ENCODE peak calls at places on chromosome 12, in seven cellular contexts. Q is fibroblast of lung; M is Peyer's patch; U is AG04450; R is spleen; G is naive thymus-derived CD4-positive, alpha-beta T cell; Z is AG04449. L is an unnamed sample.

GRCh38 chr12:128056299-128056885 is 210.6 kb upstream of the TMEM132C start:
- DNase-seq in G (no peak), R (no peak), U (no peak), Q (no peak), Z (no peak), M (no peak), L (no peak)

GRCh38 chr12:3225154-3225795 is 148.1 kb downstream of the TSPAN9 start:
- DNase-seq in U (no peak), Q (peak), M (no peak), G (no peak), Z (no peak), R (no peak), L (no peak)

GRCh38 chr12:105382771-105383632 is 52.5 kb downstream of the C12orf75 start:
- DNase-seq in Z (peak), R (no peak), G (peak), M (no peak), Q (peak), U (peak), L (no peak)

GRCh38 chr12:54404061-54405004 is 14.7 kb downstream of the ITGA5 start:
- DNase-seq in G (peak), Z (no peak), U (no peak), Q (peak), R (no peak), M (no peak), L (no peak)

GRCh38 chr12:58847876-58848600 is 72.3 kb downstream of the LRIG3 start:
- DNase-seq in R (no peak), Q (peak), M (no peak), Z (no peak), G (no peak), U (no peak), L (no peak)

GRCh38 chr12:113601656-113602263 is 130.1 kb upstream of the LHX5 start:
- DNase-seq in G (no peak), R (no peak), Z (no peak), Q (no peak), M (no peak), U (no peak), L (no peak)

GRCh38 chr12:66763453-66763852 is 84.6 kb upstream of the GRIP1 start:
- DNase-seq in Z (no peak), M (no peak), Q (no peak), U (no peak), G (no peak), R (no peak), L (no peak)

GRCh38 chr12:65232490-65233077 is 45.9 kb upstream of the MSRB3 start:
- DNase-seq in R (no peak), M (no peak), Q (peak), U (no peak), G (peak), Z (no peak), L (no peak)

GRCh38 chr12:2256915-2257314 is 204.1 kb downstream of the CACNA1C start:
- DNase-seq in Z (no peak), M (no peak), U (no peak), R (no peak), G (no peak), Q (peak), L (no peak)

GRCh38 chr12:53530920-53531319 is 23.6 kb upstream of the NPFF start:
- DNase-seq in R (no peak), M (no peak), Z (no peak), Q (peak), G (no peak), U (no peak), L (no peak)

GRCh38 chr12:71744522-71745300 is 10.0 kb upstream of the RAB21 start:
- DNase-seq in M (no peak), Z (no peak), G (no peak), Q (no peak), R (no peak), U (no peak), L (no peak)

GRCh38 chr12:59698599-59698998 is 102.8 kb downstream of the SLC16A7 start:
- DNase-seq in M (no peak), Q (peak), U (peak), R (no peak), Z (peak), G (no peak), L (no peak)

GRCh38 chr12:96520767-96521166 is 31.4 kb downstream of the CFAP54 start:
- DNase-seq in R (no peak), G (no peak), U (no peak), Q (peak), Z (no peak), M (no peak), L (no peak)

GRCh38 chr12:21940549-21940948 is 677 bp downstream of the ABCC9 start:
- DNase-seq in Z (no peak), M (no peak), U (no peak), G (no peak), R (no peak), Q (no peak), L (no peak)

GRCh38 chr12:120225200-120225558 is 24.3 kb upstream of the RPLP0 start:
- DNase-seq in G (no peak), M (peak), U (no peak), Z (no peak), R (no peak), Q (no peak), L (no peak)
- H3K4me3 ChIP-seq in G (no peak), M (peak), U (no peak), Z (no peak), R (no peak), Q (no peak), L (peak)

DNA sequence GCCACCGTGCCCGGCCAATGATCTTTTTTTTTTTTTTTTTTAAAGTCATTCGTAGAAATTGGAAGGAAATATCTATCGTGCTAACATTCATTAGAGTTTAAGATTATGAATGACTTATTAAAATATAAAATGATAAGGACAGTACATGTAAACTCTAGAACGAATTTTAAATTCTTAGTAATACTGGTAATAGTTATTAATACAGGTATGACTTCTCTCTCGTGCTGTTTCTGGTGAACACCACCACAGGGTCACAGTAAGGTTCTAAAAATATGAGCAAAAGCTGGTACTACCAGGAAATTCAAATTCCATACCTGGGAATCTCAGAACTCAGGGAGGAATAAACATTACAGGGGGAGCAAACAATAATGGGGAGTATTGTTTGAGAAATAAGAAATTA is 26.2 kb downstream of the WNK1 start:
- DNase-seq in Q (no peak), R (no peak), Z (no peak), U (no peak), G (no peak), M (no peak), L (no peak)
- H3K4me3 ChIP-seq in Q (peak), R (no peak), Z (no peak), U (no peak), G (peak), M (no peak), L (peak)

GRCh38 chr12:20390846-20391245 is 22.5 kb downstream of the PDE3A start:
- DNase-seq in Q (no peak), U (no peak), R (no peak), M (no peak), G (no peak), Z (no peak), L (no peak)
- H3K4me3 ChIP-seq in Q (no peak), U (no peak), R (no peak), M (no peak), G (no peak), Z (no peak), L (peak)

GRCh38 chr12:46659032-46659703 is 166.6 kb downstream of the SLC38A4 start:
- DNase-seq in Z (no peak), R (no peak), Q (peak), U (no peak), G (no peak), M (no peak), L (no peak)
- H3K4me3 ChIP-seq in Z (no peak), R (no peak), Q (no peak), U (peak), G (no peak), M (no peak), L (peak)

DNA sequence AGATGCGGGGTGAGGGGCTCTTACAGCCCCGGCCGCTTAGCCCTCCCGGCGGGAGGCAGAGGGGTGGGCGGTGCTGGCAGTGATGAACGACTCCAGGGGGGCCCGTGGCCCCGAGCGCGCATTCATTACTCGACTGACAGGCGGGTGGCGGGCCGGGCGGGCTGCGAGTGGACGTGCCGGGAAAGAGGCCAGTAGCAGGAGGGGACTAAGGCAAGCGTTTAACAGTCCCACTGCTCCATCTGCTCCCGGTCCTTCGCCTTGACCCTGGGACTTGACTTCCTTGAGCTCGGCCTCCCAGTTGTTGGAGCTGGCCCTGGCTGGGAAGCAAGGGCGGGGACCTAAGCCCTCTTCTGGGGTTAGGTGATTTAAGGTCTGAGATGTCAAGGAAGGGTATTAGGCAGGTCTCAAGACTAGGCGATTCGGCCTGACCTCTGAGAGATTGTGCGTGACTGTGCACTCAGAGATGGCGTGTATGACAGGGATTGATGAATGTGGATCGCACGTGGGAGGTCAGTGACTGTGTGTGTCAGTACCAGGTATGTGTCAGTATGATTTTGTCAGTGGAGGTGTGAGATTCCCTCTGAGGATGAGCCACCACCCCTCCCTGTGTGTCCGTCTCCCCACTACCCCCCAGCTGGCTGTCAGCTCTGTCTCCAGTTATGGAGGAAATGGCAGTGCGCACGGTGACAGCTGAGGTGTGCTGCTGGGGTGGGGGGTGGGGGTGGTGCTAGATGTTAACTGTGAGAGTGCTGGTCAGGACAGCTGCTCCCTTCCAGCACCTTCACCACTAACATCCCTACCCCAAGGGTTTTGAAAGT is 3.6 kb upstream of the DNAJC22 start:
- DNase-seq in R (no peak), M (no peak), G (no peak), U (no peak), Q (no peak), Z (no peak), L (no peak)
- H3K4me3 ChIP-seq in R (peak), M (peak), G (peak), U (peak), Q (peak), Z (peak), L (peak)

GRCh38 chr12:100493371-100494012 is 19.8 kb downstream of the NR1H4 start:
- DNase-seq in G (no peak), M (no peak), Z (no peak), U (no peak), R (no peak), Q (no peak), L (no peak)

GRCh38 chr12:100499416-100499815 is 25.8 kb downstream of the NR1H4 start:
- DNase-seq in G (no peak), R (no peak), M (no peak), Z (no peak), U (no peak), Q (no peak), L (no peak)

GRCh38 chr12:100498141-100498540 is 24.5 kb downstream of the NR1H4 start:
- DNase-seq in Z (no peak), R (no peak), G (no peak), U (no peak), Q (no peak), M (no peak), L (no peak)

GRCh38 chr12:100494026-100494425 is 20.4 kb downstream of the NR1H4 start:
- DNase-seq in Z (no peak), M (no peak), U (no peak), R (no peak), Q (no peak), G (no peak), L (no peak)

GRCh38 chr12:100497105-100497795 is 23.6 kb downstream of the NR1H4 start:
- DNase-seq in Q (no peak), R (no peak), Z (no peak), M (no peak), G (no peak), U (no peak), L (no peak)
- H3K4me3 ChIP-seq in Q (no peak), R (no peak), Z (no peak), M (no peak), G (no peak), U (no peak), L (no peak)